ENCODE peak calls at places on chromosomes 16 and 17, in four cellular contexts. F, K, S and G are unnamed samples.

GRCh38 chr17:1039511-1040215 is 42.7 kb downstream of the TIMM22 start:
- DNase-seq in F (peak; percentile 53), S (no peak), K (peak; percentile 74), G (peak; percentile 75)

GRCh38 chr16:22191966-22192260 is 14.2 kb upstream of the EEF2K start:
- DNase-seq in K (no peak), F (peak; percentile 43), S (peak; percentile 35), G (no peak)

GRCh38 chr16:979859-980594 is 1.5 kb upstream of the SOX8 start:
- DNase-seq in F (no peak), S (no peak), K (no peak), G (no peak)

GRCh38 chr17:82300707-82301270 is 16.6 kb downstream of the CD7 start:
- DNase-seq in F (peak; percentile 84), K (peak; percentile 67), S (peak; percentile 84), G (peak; percentile 94)

GRCh38 chr16:10093564-10093963 is 88.7 kb downstream of the GRIN2A start:
- DNase-seq in K (no peak), F (no peak), S (no peak), G (no peak)

GRCh38 chr16:30407794-30408534 is 558 bp downstream of the ZNF771 start:
- DNase-seq in K (no peak), F (no peak), S (no peak), G (no peak)

GRCh38 chr16:58651965-58652348 is 22.3 kb upstream of the CNOT1 start:
- DNase-seq in F (no peak), K (no peak), S (no peak), G (no peak)

GRCh38 chr16:53517851-53518250 is 14.8 kb upstream of the AKTIP start:
- DNase-seq in K (no peak), S (no peak), F (no peak), G (no peak)

GRCh38 chr17:8123695-8124349 is at the start of gene HES7:
- DNase-seq in K (no peak), F (no peak), S (no peak), G (no peak)

DNA sequence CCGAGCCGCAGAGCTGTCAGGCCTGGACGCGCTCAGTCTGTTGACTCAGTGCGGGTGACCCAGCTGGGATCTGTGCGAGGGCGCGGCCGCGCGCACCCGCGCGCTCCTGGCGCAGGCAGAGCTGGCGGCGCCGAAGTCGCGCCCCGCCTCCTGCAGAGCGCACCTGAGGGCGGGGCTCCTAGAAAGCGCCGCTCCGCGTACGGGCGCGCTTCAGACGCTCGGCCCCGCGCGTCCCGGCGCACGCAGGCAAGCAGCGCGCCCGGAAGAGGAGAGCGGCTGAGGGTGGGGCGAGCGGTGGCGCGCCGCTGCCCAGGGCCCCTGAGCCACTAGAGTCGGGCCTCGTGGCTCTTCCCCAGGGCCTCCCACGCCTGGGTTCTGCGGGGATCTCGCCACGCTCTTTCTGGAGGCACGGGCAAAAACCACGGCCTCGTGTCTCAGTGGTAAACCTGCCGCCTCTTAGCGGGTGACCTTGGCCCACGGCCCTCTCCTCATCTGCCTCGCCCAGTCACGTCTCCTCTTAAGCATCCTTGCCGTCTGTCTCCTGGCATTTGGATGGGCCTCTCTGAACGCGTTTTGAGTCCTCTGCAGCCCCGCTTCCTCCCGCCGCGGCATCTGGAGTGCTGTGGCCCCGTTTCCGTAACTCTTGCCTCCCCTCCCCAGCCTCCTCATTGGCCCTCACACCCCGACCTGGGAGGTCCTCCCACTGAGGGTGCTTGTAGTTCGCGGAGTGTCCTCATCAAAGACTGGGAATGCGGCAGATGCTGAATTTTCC is at the start of gene ABCA5:
- DNase-seq in F (peak; percentile 93), K (peak; percentile 88), S (peak; percentile 93), G (peak; percentile 78)
- TF ChIP-seq POLR2A in F (peak; percentile 66), K (peak; percentile 24), S (peak; percentile 90), G (no peak)

GRCh38 chr16:84119368-84119767 is 2.6 kb upstream of the MBTPS1 start:
- DNase-seq in K (peak; percentile 16), S (no peak), F (no peak), G (no peak)

GRCh38 chr16:84116720-84117481 is at the start of gene MBTPS1:
- DNase-seq in K (peak; percentile 97), F (peak; percentile 99), S (peak; percentile 94), G (peak; percentile 100)

GRCh38 chr16:84120023-84120422 is 3.3 kb upstream of the MBTPS1 start:
- DNase-seq in F (no peak), K (peak; percentile 4), S (no peak), G (no peak)

GRCh38 chr16:84117482-84117843 is 721 bp upstream of the MBTPS1 start:
- DNase-seq in F (no peak), S (peak; percentile 28), K (peak; percentile 22), G (no peak)

DNA sequence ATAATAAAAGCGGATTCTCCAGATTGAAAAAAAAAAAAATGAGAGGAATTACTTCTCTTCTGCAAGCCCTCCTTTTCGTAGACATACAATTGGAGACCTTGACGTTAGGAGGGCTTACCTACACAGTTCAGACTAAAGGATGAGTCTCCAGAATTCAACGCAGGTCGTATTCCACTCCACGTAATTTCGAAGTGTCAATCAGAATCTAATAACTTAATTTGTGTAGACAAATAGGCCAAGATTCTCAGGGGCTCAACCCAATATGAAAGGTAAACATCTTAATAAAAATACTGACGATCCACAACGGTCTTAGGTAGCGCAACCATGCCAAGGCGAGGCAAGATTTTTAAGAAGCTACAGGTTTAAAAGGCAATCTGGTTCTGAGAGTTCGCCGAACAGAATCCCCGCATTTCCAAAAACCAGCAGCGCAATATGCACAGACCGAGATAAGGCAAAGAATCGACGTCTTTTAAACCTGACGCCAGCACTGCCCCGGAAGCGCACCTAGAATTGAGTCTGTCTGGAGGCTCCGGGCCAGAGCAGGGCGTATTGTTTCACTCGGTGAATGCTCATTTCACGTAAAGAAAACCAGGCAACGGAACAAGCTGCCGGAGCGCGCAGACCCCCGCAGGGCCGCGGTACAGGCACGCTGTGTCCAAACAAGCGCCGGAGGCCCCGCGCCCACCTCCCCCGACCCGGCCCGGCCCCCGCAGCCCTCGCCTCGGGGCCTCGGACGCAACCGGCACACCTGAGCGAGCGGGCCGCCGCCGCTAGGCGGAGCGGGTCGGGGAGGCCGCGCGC is 623 bp downstream of the MBTPS1 start:
- DNase-seq in F (peak; percentile 62), S (peak; percentile 19), K (peak; percentile 38), G (peak; percentile 43)
- TF ChIP-seq CTCF in F (peak; percentile 11), S (no peak), K (no peak), G (no peak)

DNA sequence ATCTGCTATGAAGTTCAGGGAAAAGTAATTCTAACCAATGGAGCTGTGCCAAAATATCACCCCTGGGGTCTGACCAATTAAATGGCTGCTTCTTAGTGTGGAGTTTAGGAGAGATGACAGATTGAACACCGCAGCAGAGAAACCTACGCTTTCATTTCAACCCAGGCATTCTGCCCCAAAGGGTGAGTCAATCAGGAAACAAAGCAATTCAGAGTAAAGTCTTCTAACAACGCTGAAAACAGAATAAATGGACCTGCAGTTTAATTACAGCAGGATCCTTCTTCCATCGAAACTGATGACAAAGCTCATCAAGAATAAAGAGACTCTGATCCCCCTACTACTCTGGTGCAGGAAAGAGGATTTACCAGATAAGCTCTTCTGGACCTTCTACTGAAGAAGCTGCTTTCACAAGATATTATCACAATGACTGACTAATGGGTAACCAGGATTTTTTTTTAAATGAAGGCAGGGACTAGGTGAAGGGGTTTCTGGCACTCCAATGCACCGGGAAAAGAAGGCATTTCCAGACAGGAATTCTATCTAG is 16.7 kb downstream of the RFFL start:
- DNase-seq in K (no peak), F (no peak), S (no peak), G (no peak)
- H3K4me3 ChIP-seq in K (no peak overlapping the region), F (no peak overlapping the region), S (no peak overlapping the region), G (no peak overlapping the region)

GRCh38 chr17:15237106-15237425 is 28.1 kb downstream of the PMP22 start:
- DNase-seq in K (no peak), S (no peak), F (no peak), G (no peak)
- TF ChIP-seq POLR2A in K (no peak), S (no peak), F (no peak), G (no peak)

GRCh38 chr17:58352018-58352842 is at the start of gene SUPT4H1:
- DNase-seq in S (peak; percentile 99), F (peak; percentile 93), K (peak; percentile 88), G (peak; percentile 86)
- TF ChIP-seq CTCF in S (peak; percentile 4), F (no peak), K (peak; percentile 39), G (no peak)

DNA sequence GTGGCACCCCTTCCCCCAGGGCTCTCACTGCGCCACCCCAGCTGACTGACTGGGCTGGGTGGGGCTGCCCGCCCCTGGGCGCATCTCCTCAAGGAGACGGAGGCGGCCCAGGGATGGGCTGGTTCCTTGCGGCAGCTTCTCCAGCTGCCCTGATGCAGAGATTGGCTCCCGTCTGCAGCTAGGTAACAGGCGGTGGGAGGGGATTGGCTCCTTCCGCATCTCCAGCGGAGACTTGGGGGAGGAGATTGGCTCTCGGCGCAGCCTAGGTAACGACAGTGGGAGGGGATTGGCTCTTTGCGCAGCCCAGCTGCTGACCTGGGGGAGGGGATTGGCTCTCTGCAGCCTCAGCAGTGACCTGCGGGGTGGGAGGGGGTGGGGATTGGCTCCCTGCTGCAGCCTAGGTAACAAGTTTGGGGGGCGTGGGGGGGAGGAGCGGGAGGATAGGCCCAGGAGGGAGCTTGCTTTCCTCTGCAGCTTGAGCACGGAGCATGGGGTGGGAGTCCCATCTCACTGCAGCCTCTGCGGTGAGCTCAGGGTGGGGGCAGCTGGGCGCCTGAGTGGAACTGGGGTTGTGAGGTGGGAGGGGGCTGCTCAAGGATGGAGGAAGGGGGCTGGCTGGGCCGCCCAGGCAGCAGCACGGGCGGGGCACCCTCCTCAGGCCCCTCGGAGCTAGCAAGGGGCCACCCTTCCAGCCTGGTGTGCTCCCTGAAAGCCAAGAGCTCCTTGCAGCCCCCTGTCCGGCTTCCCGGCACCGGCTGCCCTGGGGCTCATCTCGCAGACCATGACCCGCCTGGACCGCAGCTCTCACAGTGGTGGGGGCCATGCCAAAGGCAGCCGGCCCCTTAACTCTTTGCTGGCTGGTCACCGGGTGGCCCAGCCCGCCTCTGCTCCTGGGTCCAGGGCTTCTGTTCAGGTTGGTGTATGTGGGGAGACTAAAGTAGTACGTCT is 6.4 kb downstream of the NFE2L1 start:
- DNase-seq in S (no peak), K (peak; percentile 83), F (peak; percentile 35), G (peak; percentile 81)
- H3K4me3 ChIP-seq in S (no peak overlapping the region), K (peak overlapping the region; percentile 40), F (peak overlapping the region; percentile 87), G (no peak overlapping the region)

DNA sequence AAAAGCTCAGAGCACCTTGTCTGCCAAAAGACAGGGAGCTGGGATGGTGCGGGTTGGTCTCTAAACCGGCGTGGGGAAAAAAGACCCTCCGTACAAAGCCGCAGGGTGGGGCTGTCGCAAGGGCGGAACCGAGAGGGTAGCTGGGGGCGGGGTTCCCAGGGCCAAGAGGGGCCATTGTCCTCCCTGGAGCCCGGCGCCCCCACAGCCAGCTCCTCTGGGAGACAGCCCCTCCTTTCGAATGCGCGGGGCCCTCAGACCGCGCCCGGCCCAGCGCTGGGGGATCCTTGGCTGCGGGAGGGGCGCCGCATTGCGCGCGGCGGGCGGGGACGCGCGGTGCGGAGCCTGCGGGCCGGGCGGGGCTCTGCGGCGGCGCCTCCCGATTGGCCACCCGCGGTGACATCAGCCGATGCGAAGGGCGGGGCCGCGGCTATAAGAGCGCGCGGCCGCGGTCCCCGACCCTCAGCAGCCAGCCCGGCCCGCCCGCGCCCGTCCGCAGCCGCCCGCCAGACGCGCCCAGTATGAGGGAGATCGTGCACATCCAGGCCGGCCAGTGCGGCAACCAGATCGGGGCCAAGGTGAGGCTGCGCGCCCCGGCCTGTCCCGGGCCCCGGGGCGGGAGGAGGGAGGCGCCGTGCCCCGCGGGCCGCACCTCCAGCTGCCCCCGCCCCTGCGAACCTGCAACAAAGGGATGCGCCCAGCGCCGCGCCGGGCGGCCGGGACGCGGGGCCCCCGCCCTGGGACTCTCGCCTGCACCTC is at the start of gene TUBB3:
- DNase-seq in K (no peak), F (peak; percentile 58), S (peak; percentile 94), G (no peak)
- TF ChIP-seq POLR2A in K (no peak), F (no peak), S (peak; percentile 99), G (no peak)

GRCh38 chr17:45425125-45425983 is 7.3 kb downstream of the ARHGAP27 start:
- DNase-seq in F (peak; percentile 93), K (peak; percentile 79), S (peak; percentile 97), G (no peak)
- TF ChIP-seq CTCF in F (peak; percentile 28), K (peak; percentile 43), S (peak; percentile 75), G (no peak)